ENCODE peak calls at places on chromosome 3, in ten cellular contexts. One of them, this sample, is unnamed.

GRCh38 chr3:182393830-182394367 is 399.4 kb upstream of the ATP11B start:
- DNase-seq in foreskin fibroblast: no peak
- DNase-seq in fibroblast of mammary gland: no peak
- DNase-seq in pancreas: no peak
- DNase-seq in uterus: no peak
- DNase-seq in lower lobe of right lung: no peak
- DNase-seq in tibial nerve: no peak
- DNase-seq in left lung: no peak
- DNase-seq in HL-60: no peak
- DNase-seq in cardiac muscle cell: no peak
- DNase-seq in this sample: no peak

GRCh38 chr3:170869240-170869592 is 779 bp downstream of the RPL22L1 start:
- DNase-seq in uterus: no peak
- DNase-seq in tibial nerve: no peak
- DNase-seq in foreskin fibroblast: no peak
- DNase-seq in pancreas: no peak
- DNase-seq in cardiac muscle cell: peak; percentile 9
- DNase-seq in left lung: no peak
- DNase-seq in HL-60: no peak
- DNase-seq in lower lobe of right lung: no peak
- DNase-seq in fibroblast of mammary gland: no peak
- DNase-seq in this sample: no peak

GRCh38 chr3:128844502-128844901 is 34.9 kb upstream of the ACAD9 start:
- DNase-seq in tibial nerve: no peak
- DNase-seq in fibroblast of mammary gland: no peak
- DNase-seq in HL-60: no peak
- DNase-seq in cardiac muscle cell: no peak
- DNase-seq in left lung: peak; percentile 66
- DNase-seq in uterus: no peak
- DNase-seq in pancreas: peak; percentile 54
- DNase-seq in lower lobe of right lung: no peak
- DNase-seq in foreskin fibroblast: no peak
- DNase-seq in this sample: no peak

GRCh38 chr3:127889976-127890650 is 24.9 kb upstream of the KBTBD12 start:
- DNase-seq in lower lobe of right lung: no peak
- DNase-seq in tibial nerve: no peak
- DNase-seq in pancreas: no peak
- DNase-seq in cardiac muscle cell: no peak
- DNase-seq in left lung: no peak
- DNase-seq in HL-60: no peak
- DNase-seq in foreskin fibroblast: peak; percentile 11
- DNase-seq in fibroblast of mammary gland: peak; percentile 53
- DNase-seq in uterus: no peak
- DNase-seq in this sample: no peak

GRCh38 chr3:24287728-24288450 is 206.8 kb downstream of the THRB start:
- DNase-seq in cardiac muscle cell: no peak
- DNase-seq in pancreas: no peak
- DNase-seq in left lung: no peak
- DNase-seq in uterus: peak; percentile 19
- DNase-seq in foreskin fibroblast: no peak
- DNase-seq in lower lobe of right lung: no peak
- DNase-seq in fibroblast of mammary gland: no peak
- DNase-seq in HL-60: no peak
- DNase-seq in tibial nerve: peak; percentile 21
- DNase-seq in this sample: no peak

GRCh38 chr3:52524752-52525661 is 8.7 kb downstream of the NT5DC2 start:
- DNase-seq in left lung: peak; percentile 80
- DNase-seq in pancreas: peak; percentile 73
- DNase-seq in HL-60: no peak
- DNase-seq in uterus: peak; percentile 41
- DNase-seq in cardiac muscle cell: no peak
- DNase-seq in tibial nerve: no peak
- DNase-seq in foreskin fibroblast: no peak
- DNase-seq in fibroblast of mammary gland: no peak
- DNase-seq in lower lobe of right lung: peak; percentile 70
- DNase-seq in this sample: no peak

GRCh38 chr3:183991403-183991802 is 26.3 kb downstream of the ABCC5 start:
- DNase-seq in pancreas: no peak
- DNase-seq in fibroblast of mammary gland: no peak
- DNase-seq in uterus: no peak
- DNase-seq in foreskin fibroblast: no peak
- DNase-seq in left lung: no peak
- DNase-seq in lower lobe of right lung: no peak
- DNase-seq in HL-60: no peak
- DNase-seq in tibial nerve: no peak
- DNase-seq in cardiac muscle cell: no peak
- DNase-seq in this sample: no peak

GRCh38 chr3:78736863-78737262 is 1030.9 kb downstream of the ROBO1 start:
- DNase-seq in lower lobe of right lung: no peak
- DNase-seq in pancreas: no peak
- DNase-seq in left lung: no peak
- DNase-seq in fibroblast of mammary gland: peak; percentile 96
- DNase-seq in cardiac muscle cell: peak; percentile 45
- DNase-seq in uterus: no peak
- DNase-seq in tibial nerve: no peak
- DNase-seq in HL-60: no peak
- DNase-seq in foreskin fibroblast: peak; percentile 40
- DNase-seq in this sample: no peak

GRCh38 chr3:113560845-113561623 is 28.7 kb downstream of the SIDT1 start:
- DNase-seq in fibroblast of mammary gland: peak; percentile 23
- DNase-seq in tibial nerve: no peak
- DNase-seq in pancreas: no peak
- DNase-seq in HL-60: no peak
- DNase-seq in left lung: no peak
- DNase-seq in foreskin fibroblast: peak; percentile 3
- DNase-seq in cardiac muscle cell: peak; percentile 56
- DNase-seq in uterus: no peak
- DNase-seq in lower lobe of right lung: no peak
- DNase-seq in this sample: no peak

DNA sequence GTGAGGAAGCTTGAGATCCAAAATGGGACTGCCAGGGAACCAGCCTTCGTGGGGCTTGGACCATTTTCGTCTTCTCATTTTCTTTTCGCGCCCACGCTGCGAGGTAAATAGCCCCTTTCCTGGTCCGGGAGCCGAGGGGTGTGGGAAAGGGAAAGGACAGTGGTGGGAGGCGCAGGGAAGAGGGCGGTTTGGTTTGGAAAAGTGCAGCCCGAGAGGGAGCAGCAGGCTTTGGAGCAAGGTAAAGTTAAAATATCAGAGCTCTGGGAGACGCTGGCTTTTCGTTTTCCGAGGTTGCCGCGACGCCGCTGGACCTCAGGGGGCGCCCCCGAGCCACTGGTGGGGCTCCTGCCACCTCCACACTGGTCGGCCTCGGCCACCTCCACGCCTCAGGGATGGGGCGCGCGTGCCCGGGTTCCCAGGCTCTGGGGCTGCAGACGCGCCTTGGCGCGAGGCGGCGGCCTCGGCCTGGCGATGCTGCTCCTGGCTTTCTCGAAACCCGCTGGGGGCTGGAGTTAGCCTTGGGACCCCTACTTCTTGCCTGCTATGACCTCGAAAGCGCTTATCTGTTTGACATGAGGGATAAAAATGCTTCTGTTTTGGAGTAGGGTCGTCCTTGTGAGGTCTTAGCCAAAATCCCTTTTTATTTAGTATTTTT is 3.2 kb downstream of the PTPRG start:
- DNase-seq in fibroblast of mammary gland: peak; percentile 73
- DNase-seq in lower lobe of right lung: peak; percentile 82
- DNase-seq in pancreas: peak; percentile 87
- DNase-seq in HL-60: no peak
- DNase-seq in cardiac muscle cell: peak; percentile 83
- DNase-seq in foreskin fibroblast: peak; percentile 92
- DNase-seq in tibial nerve: peak; percentile 81
- DNase-seq in uterus: peak; percentile 83
- DNase-seq in left lung: peak; percentile 92
- DNase-seq in this sample: no peak
- TF ChIP-seq CTCF in fibroblast of mammary gland: peak; percentile 59
- TF ChIP-seq CTCF in lower lobe of right lung: peak; percentile 85
- TF ChIP-seq CTCF in pancreas: peak; percentile 62
- TF ChIP-seq CTCF in HL-60: no peak
- TF ChIP-seq CTCF in cardiac muscle cell: peak; percentile 87
- TF ChIP-seq CTCF in foreskin fibroblast: peak; percentile 85
- TF ChIP-seq CTCF in tibial nerve: peak; percentile 48
- TF ChIP-seq CTCF in uterus: peak; percentile 80
- TF ChIP-seq CTCF in left lung: peak; percentile 67
- TF ChIP-seq CTCF in this sample: peak; percentile 41

GRCh38 chr3:150640256-150640655 is 37.1 kb downstream of the SELENOT start:
- DNase-seq in left lung: no peak
- DNase-seq in foreskin fibroblast: no peak
- DNase-seq in lower lobe of right lung: no peak
- DNase-seq in uterus: no peak
- DNase-seq in fibroblast of mammary gland: no peak
- DNase-seq in tibial nerve: no peak
- DNase-seq in cardiac muscle cell: no peak
- DNase-seq in pancreas: no peak
- DNase-seq in HL-60: no peak
- DNase-seq in this sample: no peak

GRCh38 chr3:150635526-150635925 is 32.4 kb downstream of the SELENOT start:
- DNase-seq in fibroblast of mammary gland: no peak
- DNase-seq in uterus: no peak
- DNase-seq in left lung: no peak
- DNase-seq in tibial nerve: no peak
- DNase-seq in pancreas: no peak
- DNase-seq in lower lobe of right lung: no peak
- DNase-seq in HL-60: no peak
- DNase-seq in foreskin fibroblast: no peak
- DNase-seq in cardiac muscle cell: peak; percentile 18
- DNase-seq in this sample: peak; percentile 30

GRCh38 chr3:150639262-150639661 is 36.1 kb downstream of the SELENOT start:
- DNase-seq in lower lobe of right lung: no peak
- DNase-seq in pancreas: no peak
- DNase-seq in tibial nerve: no peak
- DNase-seq in left lung: no peak
- DNase-seq in HL-60: no peak
- DNase-seq in fibroblast of mammary gland: peak; percentile 22
- DNase-seq in foreskin fibroblast: peak; percentile 36
- DNase-seq in uterus: no peak
- DNase-seq in cardiac muscle cell: peak; percentile 3
- DNase-seq in this sample: no peak

GRCh38 chr3:150635076-150635475 is 32.0 kb downstream of the SELENOT start:
- DNase-seq in lower lobe of right lung: no peak
- DNase-seq in cardiac muscle cell: no peak
- DNase-seq in fibroblast of mammary gland: no peak
- DNase-seq in foreskin fibroblast: no peak
- DNase-seq in uterus: no peak
- DNase-seq in HL-60: no peak
- DNase-seq in tibial nerve: no peak
- DNase-seq in left lung: no peak
- DNase-seq in pancreas: no peak
- DNase-seq in this sample: no peak

GRCh38 chr3:150636258-150636657 is 33.1 kb downstream of the SELENOT start:
- DNase-seq in cardiac muscle cell: no peak
- DNase-seq in HL-60: no peak
- DNase-seq in left lung: no peak
- DNase-seq in tibial nerve: no peak
- DNase-seq in pancreas: no peak
- DNase-seq in lower lobe of right lung: no peak
- DNase-seq in foreskin fibroblast: no peak
- DNase-seq in uterus: no peak
- DNase-seq in fibroblast of mammary gland: no peak
- DNase-seq in this sample: no peak
- H3K4me3 ChIP-seq in cardiac muscle cell: no peak overlapping the region
- H3K4me3 ChIP-seq in HL-60: no peak overlapping the region
- H3K4me3 ChIP-seq in left lung: no peak overlapping the region
- H3K4me3 ChIP-seq in tibial nerve: no peak overlapping the region
- H3K4me3 ChIP-seq in pancreas: no peak overlapping the region
- H3K4me3 ChIP-seq in lower lobe of right lung: no peak overlapping the region
- H3K4me3 ChIP-seq in foreskin fibroblast: no peak overlapping the region
- H3K4me3 ChIP-seq in uterus: no peak overlapping the region
- H3K4me3 ChIP-seq in fibroblast of mammary gland: no peak overlapping the region
- H3K4me3 ChIP-seq in this sample: no peak overlapping the region

GRCh38 chr3:36933540-36934296 is 11.1 kb downstream of the TRANK1 start:
- DNase-seq in uterus: no peak
- DNase-seq in cardiac muscle cell: no peak
- DNase-seq in tibial nerve: no peak
- DNase-seq in fibroblast of mammary gland: no peak
- DNase-seq in HL-60: no peak
- DNase-seq in left lung: no peak
- DNase-seq in foreskin fibroblast: no peak
- DNase-seq in lower lobe of right lung: no peak
- DNase-seq in pancreas: no peak
- DNase-seq in this sample: no peak

GRCh38 chr3:36941658-36942057 is 3.2 kb downstream of the TRANK1 start:
- DNase-seq in uterus: no peak
- DNase-seq in left lung: no peak
- DNase-seq in HL-60: no peak
- DNase-seq in cardiac muscle cell: peak; percentile 46
- DNase-seq in pancreas: no peak
- DNase-seq in tibial nerve: no peak
- DNase-seq in lower lobe of right lung: no peak
- DNase-seq in foreskin fibroblast: peak; percentile 36
- DNase-seq in fibroblast of mammary gland: peak; percentile 31
- DNase-seq in this sample: no peak

GRCh38 chr3:36932979-36933378 is 11.9 kb downstream of the TRANK1 start:
- DNase-seq in uterus: no peak
- DNase-seq in tibial nerve: no peak
- DNase-seq in foreskin fibroblast: no peak
- DNase-seq in left lung: no peak
- DNase-seq in fibroblast of mammary gland: no peak
- DNase-seq in cardiac muscle cell: peak; percentile 60
- DNase-seq in lower lobe of right lung: no peak
- DNase-seq in HL-60: no peak
- DNase-seq in pancreas: no peak
- DNase-seq in this sample: no peak

GRCh38 chr3:36941162-36941561 is 3.7 kb downstream of the TRANK1 start:
- DNase-seq in foreskin fibroblast: no peak
- DNase-seq in fibroblast of mammary gland: no peak
- DNase-seq in pancreas: no peak
- DNase-seq in tibial nerve: no peak
- DNase-seq in HL-60: no peak
- DNase-seq in uterus: no peak
- DNase-seq in left lung: no peak
- DNase-seq in cardiac muscle cell: no peak
- DNase-seq in lower lobe of right lung: no peak
- DNase-seq in this sample: no peak

DNA sequence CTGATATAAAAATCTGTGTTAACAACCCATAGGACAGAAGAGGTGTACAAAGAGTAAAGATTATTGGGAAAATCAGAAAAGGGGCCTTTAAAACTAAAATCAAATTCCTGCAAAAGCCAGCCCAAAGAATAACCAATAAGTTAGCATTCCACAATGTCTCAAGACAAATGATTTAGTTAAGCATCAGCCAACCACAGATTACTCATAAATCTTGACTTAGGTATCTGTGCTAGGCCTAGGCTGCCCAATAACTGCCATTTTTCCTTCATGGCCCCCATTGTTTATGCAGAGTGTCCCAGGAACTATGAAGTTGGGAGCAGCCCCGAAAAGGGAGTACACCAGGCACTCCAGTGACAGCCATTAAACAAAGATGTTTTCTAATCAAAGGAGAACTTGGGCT is 7.4 kb downstream of the TRANK1 start:
- DNase-seq in left lung: no peak
- DNase-seq in uterus: no peak
- DNase-seq in lower lobe of right lung: no peak
- DNase-seq in tibial nerve: no peak
- DNase-seq in pancreas: no peak
- DNase-seq in HL-60: no peak
- DNase-seq in foreskin fibroblast: no peak
- DNase-seq in fibroblast of mammary gland: no peak
- DNase-seq in cardiac muscle cell: no peak
- DNase-seq in this sample: no peak
- TF ChIP-seq CTCF in left lung: no peak
- TF ChIP-seq CTCF in uterus: no peak
- TF ChIP-seq CTCF in lower lobe of right lung: no peak
- TF ChIP-seq CTCF in tibial nerve: no peak
- TF ChIP-seq CTCF in pancreas: no peak
- TF ChIP-seq CTCF in HL-60: no peak
- TF ChIP-seq CTCF in foreskin fibroblast: no peak
- TF ChIP-seq CTCF in fibroblast of mammary gland: no peak
- TF ChIP-seq CTCF in cardiac muscle cell: no peak
- TF ChIP-seq CTCF in this sample: no peak

GRCh38 chr3:10503217-10503796 is 2.1 kb downstream of the ATP2B2 start:
- DNase-seq in foreskin fibroblast: no peak
- DNase-seq in HL-60: no peak
- DNase-seq in uterus: no peak
- DNase-seq in lower lobe of right lung: no peak
- DNase-seq in cardiac muscle cell: no peak
- DNase-seq in left lung: no peak
- DNase-seq in tibial nerve: no peak
- DNase-seq in fibroblast of mammary gland: no peak
- DNase-seq in pancreas: no peak
- DNase-seq in this sample: no peak
- H3K4me3 ChIP-seq in foreskin fibroblast: no peak overlapping the region
- H3K4me3 ChIP-seq in HL-60: no peak overlapping the region
- H3K4me3 ChIP-seq in uterus: no peak overlapping the region
- H3K4me3 ChIP-seq in lower lobe of right lung: no peak overlapping the region
- H3K4me3 ChIP-seq in cardiac muscle cell: no peak overlapping the region
- H3K4me3 ChIP-seq in left lung: no peak overlapping the region
- H3K4me3 ChIP-seq in tibial nerve: no peak overlapping the region
- H3K4me3 ChIP-seq in fibroblast of mammary gland: no peak overlapping the region
- H3K4me3 ChIP-seq in pancreas: no peak overlapping the region
- H3K4me3 ChIP-seq in this sample: no peak overlapping the region